ENCODE peak calls at places on chromosomes 1 and 21, in six cellular contexts. D, H, E, N, L and G are unnamed samples.

GRCh38 chr1:19400189-19400588 is 85.2 kb downstream of the CAPZB start:
- DNase-seq in D (no peak), H (no peak), E (no peak), N (no peak), L (no peak), G (no peak)

GRCh38 chr1:178465011-178465410 is 31.8 kb downstream of the CLEC20A start:
- DNase-seq in D (no peak), H (no peak), E (no peak), N (no peak), L (peak; percentile 19), G (no peak)

GRCh38 chr1:54645806-54646676 is 4.5 kb downstream of the MROH7 start:
- DNase-seq in D (no peak), H (no peak), E (no peak), N (no peak), L (no peak), G (no peak)

GRCh38 chr1:107669996-107670395 is 295.0 kb downstream of the VAV3 start:
- DNase-seq in D (no peak), H (no peak), E (no peak), N (no peak), L (peak; percentile 40), G (no peak)

GRCh38 chr1:203304391-203304918 is 864 bp upstream of the BTG2 start:
- DNase-seq in D (no peak), H (no peak), E (no peak), N (no peak), L (no peak), G (peak; percentile 42)

GRCh38 chr1:53918343-53918742 is 24.4 kb downstream of the DIO1 start:
- DNase-seq in D (no peak), H (no peak), E (peak; percentile 10), N (no peak), L (no peak), G (no peak)

GRCh38 chr1:245173446-245174178 is 18.8 kb downstream of the KIF26B start:
- DNase-seq in D (no peak), H (no peak), E (no peak), N (no peak), L (no peak), G (no peak)

GRCh38 chr1:15958788-15959187 is 17.1 kb downstream of the ZBTB17 start:
- DNase-seq in D (no peak), H (no peak), E (no peak), N (no peak), L (peak; percentile 73), G (no peak)

GRCh38 chr21:43190544-43191340 is 21.9 kb downstream of the CRYAA start:
- DNase-seq in D (no peak), H (no peak), E (no peak), N (no peak), L (no peak), G (no peak)

GRCh38 chr1:218585565-218586184 is 240.5 kb downstream of the TGFB2 start:
- DNase-seq in D (peak; percentile 88), H (no peak), E (no peak), N (no peak), L (peak; percentile 86), G (no peak)

GRCh38 chr21:14753466-14754258 is 207.5 kb upstream of the SAMSN1 start:
- DNase-seq in D (no peak), H (no peak), E (peak; percentile 88), N (no peak), L (no peak), G (no peak)

GRCh38 chr1:160496334-160496733 is 26.7 kb downstream of the SLAMF6 start:
- DNase-seq in D (no peak), H (no peak), E (no peak), N (no peak), L (no peak), G (no peak)

GRCh38 chr1:160503087-160503486 is 20.0 kb downstream of the SLAMF6 start:
- DNase-seq in D (no peak), H (no peak), E (no peak), N (no peak), L (no peak), G (no peak)

GRCh38 chr1:160500321-160500990 is 22.6 kb downstream of the SLAMF6 start:
- DNase-seq in D (no peak), H (no peak), E (no peak), N (no peak), L (no peak), G (no peak)

GRCh38 chr1:160494620-160495019 is 28.4 kb downstream of the SLAMF6 start:
- DNase-seq in D (no peak), H (no peak), E (no peak), N (peak; percentile 20), L (no peak), G (peak; percentile 32)

DNA sequence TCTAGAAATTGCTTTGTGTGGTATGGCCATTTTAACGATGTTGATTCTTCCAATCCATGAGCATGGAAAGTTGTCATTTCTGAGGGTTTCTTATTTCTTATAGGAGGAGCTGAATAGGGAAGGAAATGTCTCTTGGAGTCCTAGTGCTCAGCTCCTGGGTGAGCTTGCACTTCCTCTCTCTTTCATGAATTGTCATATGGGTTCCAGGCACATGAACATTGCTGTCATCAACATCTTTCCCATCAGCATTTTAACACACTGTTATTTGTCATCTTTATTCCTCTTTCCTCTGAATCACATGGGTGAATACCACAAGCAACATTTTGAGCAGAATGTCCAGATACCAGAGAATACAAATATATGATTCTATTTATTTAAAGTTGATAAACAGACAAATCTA is 23.4 kb downstream of the SLAMF6 start:
- DNase-seq in D (no peak), H (no peak), E (no peak), N (no peak), L (no peak), G (no peak)
- TF ChIP-seq MYC in D (no peak), H (no peak), E (no peak), N (no peak), L (no peak), G (no peak)

DNA sequence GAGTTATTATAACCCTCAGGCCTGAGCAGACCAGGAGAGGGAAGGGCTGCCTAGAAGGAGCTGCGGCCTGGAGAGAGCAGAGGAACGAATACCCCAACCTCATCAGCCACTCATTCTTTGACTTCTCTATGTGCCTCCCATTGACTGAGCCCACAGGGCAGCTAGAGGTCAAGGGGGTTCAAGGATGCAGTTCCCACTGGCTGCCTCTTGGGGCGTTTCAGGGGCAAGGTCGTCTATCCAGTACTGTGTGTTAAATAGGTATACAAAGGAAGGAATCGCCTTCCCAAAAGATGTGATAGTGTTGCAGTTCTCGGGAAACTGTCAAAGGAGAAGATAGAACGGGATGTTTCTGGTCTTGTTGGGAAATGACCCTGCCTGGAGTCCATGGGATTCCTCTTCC is 250.6 kb downstream of the PRDM2 start:
- DNase-seq in D (no peak), H (no peak), E (peak; percentile 53), N (no peak), L (no peak), G (peak; percentile 13)
- TF ChIP-seq CTCF in D (no peak), H (peak; percentile 52), E (peak; percentile 69), N (no peak), L (no peak), G (peak; percentile 49)

DNA sequence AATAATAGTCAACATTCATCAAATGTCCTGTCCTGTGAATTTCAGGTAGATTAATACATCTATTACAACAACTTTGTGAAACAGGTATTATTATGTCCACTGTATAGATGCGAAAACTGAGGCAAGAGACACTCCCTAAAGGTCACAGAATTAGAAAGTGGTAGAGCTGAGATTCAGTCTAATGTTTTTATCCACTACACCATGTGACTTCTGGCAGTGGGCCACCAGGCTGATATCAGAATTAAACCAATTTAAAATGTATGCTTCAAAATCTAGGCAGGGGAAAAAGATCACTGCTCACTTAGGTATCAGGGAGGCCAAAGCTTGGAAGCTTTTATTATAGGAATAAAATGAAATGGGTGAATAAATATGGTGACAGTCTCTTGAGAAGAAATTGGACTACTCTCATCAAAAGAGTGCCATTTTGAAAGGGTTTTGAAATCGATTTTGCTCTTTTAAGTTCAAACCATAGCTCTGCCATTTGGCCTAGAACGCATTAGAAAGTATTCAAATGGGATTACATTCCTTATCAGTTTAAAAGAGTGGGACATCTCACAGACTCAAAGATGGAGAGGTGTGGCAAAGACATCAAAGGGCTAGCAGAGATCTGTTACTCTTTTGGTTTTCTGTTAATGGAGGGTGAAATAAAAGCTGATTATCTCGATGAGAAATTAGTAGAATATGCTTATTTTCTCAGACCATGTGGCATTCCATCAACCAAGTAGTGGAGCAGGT is 1.9 kb downstream of the DDAH1 start:
- DNase-seq in D (no peak), H (no peak), E (no peak), N (peak; percentile 4), L (peak; percentile 44), G (no peak)
- TF ChIP-seq MAX in D (no peak), H (no peak), E (no peak), N (no peak), L (no peak), G (no peak)

GRCh38 chr1:153790282-153790995 is 15.2 kb downstream of the SLC27A3 start:
- DNase-seq in D (no peak), H (no peak), E (no peak), N (no peak), L (peak; percentile 85), G (peak; percentile 72)
- TF ChIP-seq MYC in D (no peak), H (no peak), E (no peak), N (no peak), L (no peak), G (no peak)

DNA sequence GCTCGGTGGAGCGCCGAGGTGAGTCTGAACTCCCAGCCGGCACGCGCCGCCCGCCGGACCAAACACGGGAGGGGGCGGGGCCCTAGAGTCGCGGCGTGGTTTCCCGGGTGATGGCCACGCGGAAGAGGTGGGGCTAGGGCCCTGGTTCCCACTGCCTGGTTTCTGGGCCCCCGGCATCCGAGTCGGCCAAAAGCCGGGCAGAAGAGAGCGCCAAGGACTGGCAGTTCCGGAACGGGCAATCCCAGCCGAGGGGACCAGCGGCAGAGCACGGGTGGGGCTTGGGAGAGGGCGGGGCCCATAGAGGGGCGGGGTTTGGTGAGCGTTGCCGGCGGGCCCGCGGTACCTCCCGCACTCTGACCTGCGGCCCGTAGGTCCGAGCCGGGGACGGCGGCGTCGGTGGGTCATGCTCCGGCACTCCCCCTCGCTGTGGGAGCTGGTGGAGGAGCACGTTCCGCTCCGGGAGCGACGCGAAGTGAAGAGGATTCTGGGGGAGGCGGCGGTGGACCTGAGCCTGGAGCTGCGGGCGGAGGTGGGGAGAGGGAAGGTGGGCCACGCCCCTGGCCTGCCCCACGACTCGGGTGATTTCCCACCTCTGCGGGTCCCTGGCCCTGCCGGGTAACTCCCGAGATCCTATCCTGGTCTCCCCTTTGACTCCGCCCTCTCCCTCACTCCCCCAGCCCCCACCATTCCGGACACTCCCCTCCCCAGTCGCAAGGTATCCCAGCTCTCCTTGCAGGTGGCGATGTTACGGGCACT is at the start of gene CCDC24:
- DNase-seq in D (peak; percentile 65), H (no peak), E (peak; percentile 89), N (peak; percentile 60), L (peak; percentile 59), G (peak; percentile 73)
- TF ChIP-seq CTCF in D (no peak), H (no peak), E (no peak), N (peak; percentile 28), L (no peak), G (no peak)

GRCh38 chr1:18010408-18010807 is 97.2 kb upstream of the IGSF21 start:
- DNase-seq in D (no peak), H (no peak), E (peak; percentile 28), N (no peak), L (no peak), G (no peak)
- TF ChIP-seq MAX in D (no peak), H (no peak), E (no peak), N (no peak), L (no peak), G (no peak)